ENCODE peak calls at places on chromosomes 1 and 21, in five cellular contexts. E is endodermal cell, C is HepG2, L is cardiac fibroblast, U is pancreas. D is an unnamed sample.
A peak's percentile ranks its signal among the peaks of the same experiment; 100 is the strongest.

GRCh38 chr1:30749691-30750583 is 7.6 kb downstream of the LAPTM5 start:
- DNase-seq in U (no peak), L (no peak), E (no peak), C (no peak), D (no peak)

GRCh38 chr1:153573351-153573750 is 7.7 kb upstream of the S100A2 start:
- DNase-seq in C (no peak), E (no peak), L (peak; percentile 57), U (no peak), D (no peak)

GRCh38 chr1:203124011-203124410 is 3.5 kb upstream of the ADORA1 start:
- DNase-seq in U (no peak), E (peak; percentile 39), L (no peak), C (no peak), D (no peak)

GRCh38 chr1:47871799-47872353 is 125.3 kb downstream of the TRABD2B start:
- DNase-seq in C (peak; percentile 63), E (no peak), L (no peak), U (no peak), D (no peak)

GRCh38 chr1:40848530-40849189 is 13.5 kb downstream of the CITED4 start:
- DNase-seq in U (peak; percentile 76), E (peak; percentile 93), L (peak; percentile 78), C (peak; percentile 75), D (peak; percentile 46)

GRCh38 chr1:71019248-71019647 is 28.4 kb downstream of the PTGER3 start:
- DNase-seq in C (no peak), U (no peak), L (no peak), E (no peak), D (no peak)

GRCh38 chr21:40841524-40842196 is 5.3 kb downstream of the DSCAM start:
- DNase-seq in U (peak; percentile 36), L (no peak), E (peak; percentile 93), C (peak; percentile 6), D (peak; percentile 41)

GRCh38 chr1:210697185-210697584 is 368.5 kb downstream of the HHAT start:
- DNase-seq in U (no peak), C (no peak), L (no peak), E (peak; percentile 73), D (no peak)

GRCh38 chr1:89609781-89610456 is 23.0 kb upstream of the LRRC8C start:
- DNase-seq in C (peak; percentile 45), E (peak; percentile 55), L (no peak), U (no peak), D (no peak)

GRCh38 chr1:36096500-36097412 is 8.1 kb downstream of the ADPRS start:
- DNase-seq in L (no peak), E (peak; percentile 89), C (peak; percentile 39), U (no peak), D (no peak)

GRCh38 chr1:202600432-202601041 is 109.7 kb downstream of the SYT2 start:
- DNase-seq in E (no peak), U (no peak), L (no peak), C (no peak), D (no peak)

GRCh38 chr1:44799770-44800584 is at the start of gene PLK3:
- DNase-seq in L (peak; percentile 99), U (peak; percentile 98), E (peak; percentile 99), C (peak; percentile 92), D (peak; percentile 90)

GRCh38 chr1:178093958-178094751 is at the start of gene RASAL2:
- DNase-seq in E (peak; percentile 92), U (peak; percentile 61), L (peak; percentile 75), C (peak; percentile 41), D (no peak)

GRCh38 chr1:64675718-64676345 is 69.0 kb upstream of the RAVER2 start:
- DNase-seq in C (peak; percentile 3), E (no peak), L (peak; percentile 56), U (no peak), D (no peak)

GRCh38 chr1:187146388-187146787 is 317.6 kb downstream of the PLA2G4A start:
- DNase-seq in L (no peak), U (no peak), E (no peak), C (no peak), D (no peak)

DNA sequence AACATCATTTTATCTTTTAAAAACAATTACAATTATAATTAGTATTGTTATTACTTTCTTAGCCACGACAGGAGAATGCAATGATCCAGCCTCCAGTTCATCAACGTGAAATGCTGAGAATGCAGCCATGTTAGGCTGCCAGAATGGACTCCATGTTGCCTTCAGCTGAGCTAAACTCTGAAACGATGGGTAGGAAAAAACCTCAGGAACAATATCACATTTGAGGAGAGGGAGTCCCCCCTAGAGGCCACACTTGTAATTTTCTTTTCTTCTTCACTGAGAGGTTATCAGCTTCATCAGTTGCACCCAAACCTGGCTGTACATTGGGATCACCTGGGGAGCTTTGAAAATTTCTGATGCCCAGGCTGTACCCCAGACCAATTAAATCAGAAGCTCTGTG is 34.6 kb upstream of the DNAH14 start:
- DNase-seq in C (peak; percentile 7), L (no peak), U (no peak), E (peak; percentile 58), D (no peak)
- TF ChIP-seq CTCF in C (peak; percentile 40), L (peak; percentile 13), U (peak; percentile 23), E (peak; percentile 72), D (peak; percentile 47)

GRCh38 chr1:174870319-174870718 is 129.4 kb upstream of the CACYBP start:
- DNase-seq in C (no peak), E (no peak), U (no peak), L (no peak), D (no peak)

GRCh38 chr1:174872615-174873058 is 127.1 kb upstream of the CACYBP start:
- DNase-seq in E (peak; percentile 49), L (no peak), U (no peak), C (no peak), D (no peak)

GRCh38 chr1:174874337-174875053 is 125.3 kb upstream of the CACYBP start:
- DNase-seq in C (no peak), L (no peak), E (peak; percentile 79), U (no peak), D (no peak)

GRCh38 chr1:174875306-174875705 is 124.4 kb upstream of the CACYBP start:
- DNase-seq in U (peak; percentile 84), E (peak; percentile 66), L (no peak), C (peak; percentile 49), D (peak; percentile 58)

GRCh38 chr1:174871886-174872285 is 127.9 kb upstream of the CACYBP start:
- DNase-seq in E (no peak), U (no peak), L (no peak), C (no peak), D (no peak)
- H3K4me3 ChIP-seq in E (no peak overlapping the region), U (no peak overlapping the region), L (no peak overlapping the region), C (no peak overlapping the region), D (no peak overlapping the region)

DNA sequence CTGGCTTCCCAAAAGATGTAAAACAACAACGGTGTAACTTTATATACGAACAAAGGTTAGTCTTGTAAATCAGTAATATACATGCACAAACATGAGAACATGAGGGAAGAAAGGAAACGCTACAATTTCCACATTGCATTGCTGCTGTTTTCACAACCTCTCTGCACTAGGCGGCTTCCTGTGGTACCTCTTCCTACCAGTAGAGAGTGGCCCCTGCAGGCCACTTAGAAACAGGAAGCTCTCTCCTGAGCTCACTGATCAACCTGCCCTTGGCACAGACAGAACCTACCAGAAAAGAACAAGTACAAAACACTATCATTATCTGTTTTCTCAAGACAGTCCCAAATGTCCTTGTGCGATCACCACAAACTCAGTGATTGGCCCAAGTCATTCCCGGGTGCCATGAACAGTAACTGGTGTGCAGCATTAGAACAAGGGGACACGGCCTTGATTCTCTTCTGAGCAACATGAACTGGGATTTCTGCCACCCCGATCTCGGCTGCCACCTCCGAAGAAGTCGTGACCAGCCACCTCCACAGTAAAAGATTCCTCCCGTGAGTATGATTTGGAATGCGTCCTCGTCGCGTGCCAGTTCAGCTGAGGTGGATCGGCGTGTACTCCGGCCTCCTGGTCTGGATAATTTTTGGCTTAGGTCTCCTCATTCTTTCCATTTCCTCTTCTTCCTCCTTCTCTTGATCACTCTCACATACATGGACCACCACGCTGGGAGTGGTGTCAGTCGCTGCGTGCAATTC is 5.7 kb upstream of the KCNE1 start:
- DNase-seq in C (peak; percentile 44), U (no peak), L (no peak), E (peak; percentile 70), D (no peak)
- TF ChIP-seq CTCF in C (peak; percentile 34), U (no peak), L (no peak), E (peak; percentile 76), D (no peak)

DNA sequence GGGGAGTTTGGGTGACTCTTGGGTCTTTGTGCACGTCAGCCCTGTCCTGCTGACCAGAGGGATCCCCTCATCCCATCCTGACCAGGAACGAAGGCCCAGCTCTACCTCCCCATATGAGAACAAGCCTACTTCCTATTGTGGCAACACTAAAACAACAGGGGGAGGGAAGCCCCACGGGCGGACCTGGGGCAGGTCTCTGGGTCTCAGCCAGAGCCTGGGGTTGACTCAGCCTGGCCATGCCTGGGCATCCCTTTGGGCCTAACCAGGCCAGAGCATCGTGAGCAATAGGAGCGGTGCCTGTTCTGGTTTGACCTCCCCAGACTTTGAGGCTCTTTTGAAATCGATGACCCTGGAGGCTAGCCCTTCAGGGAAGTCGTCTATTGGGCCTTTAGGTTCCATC is 16.8 kb downstream of the RPS6KA1 start:
- DNase-seq in E (no peak), C (no peak), U (no peak), L (no peak), D (no peak)
- H3K4me3 ChIP-seq in E (no peak overlapping the region), C (no peak overlapping the region), U (no peak overlapping the region), L (no peak overlapping the region), D (no peak overlapping the region)

GRCh38 chr1:39087109-39087834 is 61.1 kb downstream of the NDUFS5 start:
- DNase-seq in C (no peak), E (no peak), U (no peak), L (peak; percentile 82), D (no peak)
- TF ChIP-seq CTCF in C (no peak), E (no peak), U (no peak), L (no peak), D (no peak)

GRCh38 chr1:56535949-56536348 is 43.4 kb downstream of the PLPP3 start:
- DNase-seq in E (no peak), U (peak; percentile 76), C (peak; percentile 71), L (no peak), D (no peak)
- H3K4me3 ChIP-seq in E (no peak overlapping the region), U (no peak overlapping the region), C (no peak overlapping the region), L (no peak overlapping the region), D (no peak overlapping the region)

GRCh38 chr1:43705334-43705733 is 2.0 kb upstream of the ST3GAL3 start:
- DNase-seq in U (no peak), L (no peak), C (no peak), E (no peak), D (no peak)
- TF ChIP-seq CTCF in U (no peak), L (no peak), C (no peak), E (no peak), D (no peak)

GRCh38 chr1:228110536-228110935 is 1.4 kb upstream of the MRPL55 start:
- DNase-seq in U (no peak), C (no peak), L (no peak), E (no peak), D (no peak)
- H3K4me3 ChIP-seq in U (no peak overlapping the region), C (peak overlapping the region; percentile 99), L (no peak overlapping the region), E (peak overlapping the region; percentile 94), D (no peak overlapping the region)

D was measured in LNCaP clone FGC.